ENCODE peak calls at places on chromosomes 1 and 21, in ten cellular contexts. Q is mesothelial cell of epicardium; E is GM06990; B is astrocyte of the spinal cord; O is hippocampal formation; H is NCI-H1092; I is NT2/D1; F is stimulated activated CD4-positive, alpha-beta T cell treated with anti-CD3 and anti-CD28 coated beads, Interleukin-1b, Interleukin-23, amount 100 ng/mL, for 1 hour; Y is HTR-8/SVneo; Z is activated naive CD4-positive, alpha-beta T cell. K is an unnamed sample.
A peak's percentile ranks its signal among the peaks of the same experiment; 100 is the strongest.

GRCh38 chr1:229730573-229730972 is 104.5 kb downstream of the URB2 start:
- DNase-seq in Q (no peak), E (no peak), B (no peak), O (no peak), H (no peak), I (no peak), F (no peak), Y (no peak), Z (no peak), K (no peak)

GRCh38 chr1:22709891-22710687 is 550 bp upstream of the EPHB2 start:
- DNase-seq in Q (peak; percentile 80), E (peak; percentile 30), B (peak; percentile 59), O (peak; percentile 52), H (peak; percentile 50), I (no peak), F (no peak), Y (peak; percentile 65), Z (no peak), K (no peak)

GRCh38 chr1:24391882-24392603 is 21.5 kb downstream of the STPG1 start:
- DNase-seq in Q (peak; percentile 76), E (peak; percentile 68), B (peak; percentile 53), O (peak; percentile 63), H (peak; percentile 15), I (peak; percentile 80), F (no peak), Y (no peak), Z (no peak), K (no peak)

GRCh38 chr1:111538343-111539035 is 35.1 kb upstream of the ADORA3 start:
- DNase-seq in Q (no peak), E (no peak), B (peak; percentile 77), O (no peak), H (no peak), I (peak; percentile 25), F (no peak), Y (no peak), Z (no peak), K (no peak)

GRCh38 chr1:241451981-241452380 is 67.6 kb downstream of the FH start:
- DNase-seq in Q (no peak), E (no peak), B (no peak), O (no peak), H (no peak), I (no peak), F (no peak), Y (no peak), Z (no peak), K (no peak)

GRCh38 chr21:35002879-35003722 is 46.0 kb downstream of the RUNX1 start:
- DNase-seq in Q (no peak), E (no peak), B (peak; percentile 89), O (no peak), H (no peak), I (no peak), F (no peak), Y (no peak), Z (no peak), K (no peak)

GRCh38 chr21:33325222-33326067 is 675 bp downstream of the IFNAR1 start:
- DNase-seq in Q (peak; percentile 65), E (no peak), B (peak; percentile 67), O (peak; percentile 23), H (peak; percentile 24), I (peak; percentile 8), F (peak; percentile 29), Y (peak; percentile 49), Z (no peak), K (peak; percentile 73)

GRCh38 chr1:167431909-167432650 is 86.2 kb downstream of the CD247 start:
- DNase-seq in Q (no peak), E (no peak), B (no peak), O (no peak), H (no peak), I (no peak), F (no peak), Y (no peak), Z (no peak), K (no peak)

GRCh38 chr1:235093685-235094592 is 34.7 kb downstream of the TOMM20 start:
- DNase-seq in Q (peak; percentile 90), E (peak; percentile 61), B (peak; percentile 72), O (peak; percentile 43), H (peak; percentile 60), I (peak; percentile 78), F (peak; percentile 58), Y (peak; percentile 79), Z (peak; percentile 74), K (no peak)

GRCh38 chr1:109783436-109783835 is 19.7 kb upstream of the EPS8L3 start:
- DNase-seq in Q (peak; percentile 55), E (no peak), B (no peak), O (no peak), H (no peak), I (no peak), F (no peak), Y (peak; percentile 74), Z (no peak), K (no peak)

GRCh38 chr1:12184008-12184681 is 17.4 kb downstream of the TNFRSF1B start:
- DNase-seq in Q (no peak), E (no peak), B (peak; percentile 92), O (peak; percentile 41), H (no peak), I (no peak), F (no peak), Y (peak; percentile 59), Z (no peak), K (no peak)

GRCh38 chr1:204744102-204744501 is 58.6 kb upstream of the LRRN2 start:
- DNase-seq in Q (no peak), E (no peak), B (no peak), O (no peak), H (no peak), I (no peak), F (no peak), Y (no peak), Z (no peak), K (no peak)

GRCh38 chr1:94958081-94958480 is 31.2 kb upstream of the CNN3 start:
- DNase-seq in Q (no peak), E (no peak), B (no peak), O (no peak), H (no peak), I (no peak), F (no peak), Y (no peak), Z (no peak), K (no peak)

GRCh38 chr1:62891961-62892562 is 108.1 kb downstream of the ATG4C start:
- DNase-seq in Q (no peak), E (no peak), B (no peak), O (no peak), H (no peak), I (no peak), F (no peak), Y (no peak), Z (no peak), K (peak; percentile 24)

GRCh38 chr1:156337052-156337887 is 822 bp downstream of the CCT3 start:
- DNase-seq in Q (no peak), E (no peak), B (no peak), O (no peak), H (no peak), I (no peak), F (no peak), Y (no peak), Z (no peak), K (no peak)

GRCh38 chr1:190373705-190374336 is 103.8 kb downstream of the BRINP3 start:
- DNase-seq in Q (no peak), E (no peak), B (peak; percentile 14), O (no peak), H (no peak), I (peak; percentile 42), F (no peak), Y (no peak), Z (no peak), K (no peak)

GRCh38 chr1:71666609-71667008 is 585.8 kb upstream of the ZRANB2 start:
- DNase-seq in Q (no peak), E (no peak), B (peak; percentile 31), O (no peak), H (no peak), I (no peak), F (no peak), Y (no peak), Z (no peak), K (no peak)

K was measured in NCI-H187.